ENCODE peak calls at places on chromosome 10, in eight cellular contexts. Z, L, D, R, O, T, N and C are unnamed samples.

GRCh38 chr10:317219-317868 is 182.1 kb downstream of the ZMYND11 start:
- DNase-seq in Z (no peak), L (peak; percentile 90), D (no peak), R (peak; percentile 36), O (peak; percentile 78), T (no peak), N (no peak), C (peak; percentile 49)

GRCh38 chr10:93334901-93335312 is 147.2 kb downstream of the MYOF start:
- DNase-seq in Z (no peak), L (peak; percentile 41), D (no peak), R (no peak), O (peak; percentile 73), T (peak; percentile 83), N (no peak), C (no peak)

GRCh38 chr10:62093863-62094291 is 174.8 kb downstream of the RTKN2 start:
- DNase-seq in Z (no peak), L (peak; percentile 79), D (no peak), R (no peak), O (peak; percentile 69), T (no peak), N (no peak), C (no peak)

GRCh38 chr10:127979566-127979965 is 72.7 kb downstream of the PTPRE start:
- DNase-seq in Z (no peak), L (no peak), D (no peak), R (no peak), O (no peak), T (no peak), N (no peak), C (no peak)

GRCh38 chr10:75611081-75611971 is 179.9 kb downstream of the LRMDA start:
- DNase-seq in Z (no peak), L (no peak), D (no peak), R (no peak), O (no peak), T (no peak), N (no peak), C (no peak)

GRCh38 chr10:103493362-103493871 is at the start of gene NEURL1:
- DNase-seq in Z (no peak), L (no peak), D (peak; percentile 66), R (no peak), O (peak; percentile 60), T (no peak), N (no peak), C (no peak)

GRCh38 chr10:114511875-114512274 is 107.6 kb upstream of the AFAP1L2 start:
- DNase-seq in Z (no peak), L (no peak), D (no peak), R (no peak), O (no peak), T (no peak), N (no peak), C (no peak)

GRCh38 chr10:93115661-93116383 is 42.1 kb downstream of the CYP26A1 start:
- DNase-seq in Z (peak; percentile 13), L (peak; percentile 32), D (peak; percentile 40), R (peak; percentile 15), O (peak; percentile 62), T (peak; percentile 74), N (peak; percentile 67), C (peak; percentile 61)

GRCh38 chr10:63711361-63711760 is 190.2 kb downstream of the REEP3 start:
- DNase-seq in Z (no peak), L (no peak), D (no peak), R (no peak), O (no peak), T (no peak), N (peak; percentile 81), C (peak; percentile 38)

GRCh38 chr10:49118450-49118849 is 3.1 kb upstream of the VSTM4 start:
- DNase-seq in Z (no peak), L (no peak), D (no peak), R (no peak), O (no peak), T (no peak), N (no peak), C (no peak)

GRCh38 chr10:76106611-76107010 is 675.2 kb downstream of the LRMDA start:
- DNase-seq in Z (no peak), L (no peak), D (no peak), R (no peak), O (no peak), T (no peak), N (no peak), C (no peak)

GRCh38 chr10:49633327-49634045 is 19.6 kb downstream of the CHAT start:
- DNase-seq in Z (no peak), L (no peak), D (no peak), R (no peak), O (no peak), T (no peak), N (no peak), C (no peak)

GRCh38 chr10:125035588-125036298 is 93.8 kb downstream of the ZRANB1 start:
- DNase-seq in Z (no peak), L (no peak), D (no peak), R (no peak), O (no peak), T (no peak), N (no peak), C (no peak)

GRCh38 chr10:125032474-125032873 is 90.6 kb downstream of the ZRANB1 start:
- DNase-seq in Z (no peak), L (no peak), D (no peak), R (no peak), O (no peak), T (no peak), N (no peak), C (no peak)

GRCh38 chr10:125035136-125035535 is 93.2 kb downstream of the ZRANB1 start:
- DNase-seq in Z (no peak), L (peak; percentile 98), D (no peak), R (no peak), O (peak; percentile 84), T (peak; percentile 64), N (no peak), C (no peak)

GRCh38 chr10:125034671-125035070 is 92.7 kb downstream of the ZRANB1 start:
- DNase-seq in Z (no peak), L (no peak), D (no peak), R (no peak), O (peak; percentile 49), T (no peak), N (no peak), C (no peak)

GRCh38 chr10:125033146-125033924 is 91.4 kb downstream of the ZRANB1 start:
- DNase-seq in Z (no peak), L (no peak), D (no peak), R (peak; percentile 47), O (no peak), T (no peak), N (no peak), C (no peak)
- H3K4me1 ChIP-seq in Z (peaks cover 86% of the 10 kb centered on the region), L (peaks cover 34% of the 10 kb centered on the region), D (peaks cover 4% of the 10 kb centered on the region), R (no peaks in the 10 kb centered on the region), O (peaks cover 38% of the 10 kb centered on the region), T (peaks cover 41% of the 10 kb centered on the region), N (peaks cover 63% of the 10 kb centered on the region), C (peaks cover 79% of the 10 kb centered on the region)

DNA sequence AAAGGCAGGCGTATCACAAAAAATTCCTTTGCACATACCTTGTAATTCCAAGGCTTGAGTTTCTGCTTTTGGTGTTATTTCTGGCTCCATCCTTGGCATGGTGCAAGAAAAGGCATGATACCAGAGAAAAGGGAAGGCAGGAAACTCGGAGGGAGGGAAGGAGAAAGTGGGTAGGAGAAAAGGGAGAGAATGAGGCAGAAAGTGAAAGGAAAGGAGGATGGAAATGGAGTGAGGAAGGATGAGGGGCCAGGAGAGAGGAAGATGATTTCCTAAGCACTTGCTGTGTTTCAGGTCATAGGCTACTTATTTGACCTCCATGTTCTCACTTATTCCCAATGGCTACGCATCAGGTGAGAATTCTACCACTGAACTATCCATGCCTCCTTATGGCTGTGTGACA is 110.8 kb upstream of the JCAD start:
- DNase-seq in Z (no peak), L (no peak), D (no peak), R (no peak), O (no peak), T (no peak), N (no peak), C (no peak)
- H3K4me3 ChIP-seq in Z (no peak overlapping the region), L (no peak overlapping the region), D (peak overlapping the region; percentile 21), R (no peak overlapping the region), O (no peak overlapping the region), T (no peak overlapping the region), N (no peak overlapping the region), C (no peak overlapping the region)

GRCh38 chr10:47152861-47153349 is 147.1 kb upstream of the GDF10 start:
- DNase-seq in Z (no peak), L (no peak), D (no peak), R (no peak), O (peak; percentile 51), T (peak; percentile 22), N (no peak), C (no peak)
- H3K27ac ChIP-seq in Z (no peak overlapping the region), L (no peak overlapping the region), D (no peak overlapping the region), R (no peak overlapping the region), O (no peak overlapping the region), T (no peak overlapping the region), N (no peak overlapping the region), C (no peak overlapping the region)

GRCh38 chr10:44990302-44990655 is 10.4 kb upstream of the ZNF22 start:
- DNase-seq in Z (no peak), L (no peak), D (peak; percentile 27), R (no peak), O (no peak), T (no peak), N (no peak), C (no peak)
- H3K4me1 ChIP-seq in Z (peaks cover 79% of the 10 kb centered on the region), L (peaks cover 53% of the 10 kb centered on the region), D (no peaks in the 10 kb centered on the region), R (peaks cover 8% of the 10 kb centered on the region), O (peaks cover 12% of the 10 kb centered on the region), T (no peaks in the 10 kb centered on the region), N (peaks cover 81% of the 10 kb centered on the region), C (peaks cover 85% of the 10 kb centered on the region)

DNA sequence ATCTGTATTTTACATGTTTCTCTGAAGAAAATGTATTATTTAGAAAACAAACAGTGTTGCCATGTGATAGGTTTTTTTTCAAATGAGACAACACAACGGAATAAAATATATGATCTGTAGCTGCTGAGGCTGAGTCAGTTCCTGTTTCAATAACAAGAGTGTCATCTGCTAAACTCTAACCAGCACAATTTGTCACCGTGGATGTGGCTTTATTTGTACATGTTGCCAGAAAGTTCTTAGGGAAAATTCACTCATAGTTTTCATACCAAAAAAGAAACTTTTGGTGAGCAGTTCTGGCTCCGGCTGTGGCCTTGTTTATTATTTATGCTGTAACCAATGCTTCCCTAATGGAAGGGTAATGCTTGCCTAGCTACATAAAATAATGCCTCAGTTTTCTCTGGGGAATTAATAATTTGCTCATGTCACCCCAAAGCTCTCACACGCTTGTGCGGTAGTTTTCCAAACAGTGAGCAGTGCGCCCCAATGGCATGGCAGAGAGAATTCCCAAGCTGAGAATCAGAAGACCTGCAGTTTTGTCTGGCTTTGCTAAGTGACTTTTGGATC is 20.3 kb upstream of the KLF6 start:
- DNase-seq in Z (peak; percentile 21), L (peak; percentile 83), D (no peak), R (no peak), O (peak; percentile 96), T (peak; percentile 56), N (no peak), C (no peak)
- H3K4me3 ChIP-seq in Z (peak overlapping the region; percentile 49), L (no peak overlapping the region), D (no peak overlapping the region), R (no peak overlapping the region), O (peak overlapping the region; percentile 65), T (peak overlapping the region; percentile 29), N (no peak overlapping the region), C (peak overlapping the region; percentile 42)

GRCh38 chr10:79905322-79906314 is 43.3 kb downstream of the SFTPD start:
- DNase-seq in Z (no peak), L (peak; percentile 12), D (no peak), R (no peak), O (peak; percentile 71), T (no peak), N (no peak), C (no peak)
- H3K27ac ChIP-seq in Z (peak overlapping the region; percentile 82), L (no peak overlapping the region), D (no peak overlapping the region), R (peak overlapping the region; percentile 72), O (peak overlapping the region; percentile 34), T (no peak overlapping the region), N (peak overlapping the region; percentile 74), C (peak overlapping the region; percentile 88)